ENCODE peak calls at places on chromosomes 6 and 20, in six cellular contexts. X is SK-N-SH, U is GM10248, T is NB4, I is esophagus squamous epithelium, O is suprapubic skin. E is an unnamed sample.
A peak's percentile ranks its signal among the peaks of the same experiment; 100 is the strongest.

GRCh38 chr20:21099653-21100589 is 6.2 kb downstream of the LINC00237 start:
- DNase-seq in X (peak; percentile 59), U (peak; percentile 41), T (peak; percentile 91), I (no peak), O (peak; percentile 72), E (peak; percentile 60)

GRCh38 chr6:136113736-136114173 is 136.4 kb downstream of the MTFR2 start:
- DNase-seq in X (peak; percentile 66), U (no peak), T (peak; percentile 76), I (no peak), O (peak; percentile 67), E (peak; percentile 75)

GRCh38 chr20:2596673-2597279 is 55.7 kb upstream of the NOP56 start:
- DNase-seq in X (no peak), U (no peak), T (peak; percentile 45), I (no peak), O (no peak), E (no peak)

GRCh38 chr20:51258582-51259175 is 235.8 kb upstream of the KCNG1 start:
- DNase-seq in X (no peak), U (no peak), T (no peak), I (no peak), O (no peak), E (no peak)

GRCh38 chr6:82611751-82612150 is 248.1 kb downstream of the TPBG start:
- DNase-seq in X (no peak), U (no peak), T (no peak), I (no peak), O (no peak), E (no peak)

GRCh38 chr20:41510224-41510623 is 108.0 kb downstream of the CHD6 start:
- DNase-seq in X (no peak), U (no peak), T (no peak), I (no peak), O (no peak), E (no peak)

GRCh38 chr6:148389086-148389485 is 46.4 kb downstream of the SASH1 start:
- DNase-seq in X (no peak), U (no peak), T (no peak), I (no peak), O (no peak), E (no peak)

GRCh38 chr20:1324598-1325172 is 4.3 kb downstream of the SDCBP2 start:
- DNase-seq in X (no peak), U (no peak), T (peak; percentile 35), I (no peak), O (peak; percentile 64), E (peak; percentile 84)

GRCh38 chr20:60402209-60403058 is 444.2 kb downstream of the CDH26 start:
- DNase-seq in X (no peak), U (no peak), T (peak; percentile 7), I (no peak), O (no peak), E (no peak)

GRCh38 chr20:34017610-34018009 is 23.9 kb downstream of the RALY start:
- DNase-seq in X (no peak), U (no peak), T (no peak), I (no peak), O (no peak), E (no peak)

GRCh38 chr6:41277644-41278043 is 8.8 kb downstream of the TREM1 start:
- DNase-seq in X (no peak), U (no peak), T (no peak), I (no peak), O (no peak), E (no peak)

GRCh38 chr6:116387374-116387773 is 16.6 kb downstream of the DSE start:
- DNase-seq in X (no peak), U (peak; percentile 25), T (peak; percentile 50), I (no peak), O (no peak), E (peak; percentile 93)

GRCh38 chr6:43717822-43718221 is 30.2 kb upstream of the MRPS18A start:
- DNase-seq in X (no peak), U (no peak), T (no peak), I (no peak), O (no peak), E (no peak)

GRCh38 chr20:35714127-35714526 is 14.9 kb downstream of the ROMO1 start:
- DNase-seq in X (no peak), U (no peak), T (no peak), I (no peak), O (no peak), E (no peak)

GRCh38 chr20:9294081-9294480 is 220.3 kb upstream of the LAMP5 start:
- DNase-seq in X (no peak), U (no peak), T (no peak), I (no peak), O (no peak), E (no peak)

GRCh38 chr20:11766961-11767360 is 150.7 kb upstream of the BTBD3 start:
- DNase-seq in X (no peak), U (no peak), T (no peak), I (no peak), O (no peak), E (no peak)

GRCh38 chr6:170292778-170293164 is 1.9 kb upstream of the DLL1 start:
- DNase-seq in X (peak; percentile 52), U (no peak), T (peak; percentile 70), I (no peak), O (no peak), E (peak; percentile 16)

DNA sequence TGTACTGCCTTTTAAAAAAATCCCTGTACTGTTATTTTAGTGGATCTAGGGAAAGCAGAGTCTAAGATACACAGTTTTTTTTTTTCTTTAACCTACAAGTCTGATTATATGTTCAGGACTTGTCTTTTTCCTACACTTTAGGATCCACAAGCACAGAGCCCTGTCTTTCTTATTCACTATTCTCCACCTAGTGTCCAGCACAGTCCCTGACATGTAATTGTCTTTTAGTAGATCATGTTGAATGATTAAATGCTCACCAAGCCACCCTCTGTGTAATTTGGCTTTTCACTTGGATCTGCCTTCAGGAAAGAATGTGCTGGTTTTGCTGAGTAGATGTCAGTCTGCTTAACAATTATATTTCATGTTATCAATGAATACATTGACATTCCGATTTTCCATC is 35.8 kb upstream of the YWHAB start:
- DNase-seq in X (peak; percentile 30), U (no peak), T (no peak), I (no peak), O (no peak), E (no peak)
- TF ChIP-seq CTCF in X (no peak), U (no peak), T (no peak), I (no peak), O (no peak), E (no peak)

DNA sequence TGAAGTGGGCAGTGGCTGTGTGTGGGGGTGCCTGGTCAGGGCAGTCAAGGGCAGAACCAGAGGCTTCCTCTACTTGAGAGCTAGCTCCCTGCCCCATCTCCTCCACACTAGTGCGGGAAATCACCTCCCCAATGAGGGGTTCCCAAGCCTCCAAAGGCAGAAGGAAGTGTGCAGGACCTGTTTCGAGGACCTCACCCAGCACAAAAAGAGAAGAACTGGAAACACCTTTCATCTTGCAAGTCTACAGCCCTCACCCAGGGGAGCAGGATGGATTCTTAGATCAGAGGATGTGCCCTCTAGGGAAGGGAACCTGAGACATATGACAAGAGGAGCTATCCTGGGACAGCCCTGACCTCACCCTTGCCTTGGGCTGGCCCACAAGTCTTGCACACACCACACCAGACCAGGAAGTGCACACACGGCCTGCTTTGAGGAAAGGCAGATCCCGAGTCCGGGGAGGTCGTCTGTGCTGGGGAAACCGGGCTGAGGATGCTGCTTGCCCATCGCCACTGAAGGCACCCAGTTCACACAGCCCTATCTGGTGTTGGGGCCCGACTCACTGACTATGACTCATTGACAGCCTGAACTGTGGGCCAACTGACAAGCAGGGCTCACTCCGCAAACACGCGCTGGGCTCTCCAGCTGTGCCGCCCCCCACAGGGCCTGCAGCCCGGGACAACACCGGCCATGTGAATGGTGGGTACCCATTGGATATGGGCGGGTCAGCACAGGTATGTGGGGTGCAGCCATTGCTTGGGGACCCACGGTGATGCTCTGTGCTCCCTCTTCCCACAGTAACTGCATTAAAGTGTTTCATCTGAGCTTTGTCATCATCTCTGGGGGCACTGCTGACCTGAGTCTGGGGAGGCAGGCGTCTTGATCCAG is 1.8 kb downstream of the SAMD10 start:
- DNase-seq in X (no peak), U (no peak), T (peak; percentile 96), I (no peak), O (peak; percentile 61), E (peak; percentile 55)
- TF ChIP-seq CTCF in X (no peak), U (no peak), T (no peak), I (no peak), O (no peak), E (no peak)

DNA sequence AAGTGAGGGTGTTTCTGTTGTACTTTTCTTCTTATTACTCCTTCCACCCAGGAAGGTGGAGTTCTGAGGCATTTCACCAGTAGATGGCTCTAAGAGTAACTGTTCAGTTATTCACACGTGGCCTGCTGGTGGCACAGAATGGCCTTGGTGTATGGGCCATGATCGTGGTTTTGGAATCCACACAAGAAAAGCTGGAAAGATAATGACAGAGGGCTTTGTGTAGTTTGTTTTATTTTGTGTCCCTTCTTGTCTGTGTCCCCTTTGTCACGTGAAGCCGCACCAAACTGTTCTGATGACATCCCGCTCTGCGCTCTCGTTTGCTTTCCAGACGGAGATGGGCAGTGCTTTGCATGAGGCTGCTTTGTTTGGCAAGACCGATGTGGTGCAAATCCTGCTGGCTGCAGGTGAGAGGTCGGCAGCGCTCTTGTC is 93.4 kb downstream of the ANKS1A start:
- DNase-seq in X (no peak), U (peak; percentile 26), T (peak; percentile 51), I (no peak), O (no peak), E (no peak)
- TF ChIP-seq CTCF in X (peak; percentile 29), U (no peak), T (peak; percentile 31), I (peak; percentile 47), O (no peak), E (no peak)

GRCh38 chr6:89299451-89299850 is 15.6 kb downstream of the GABRR2 start:
- DNase-seq in X (no peak), U (peak; percentile 5), T (no peak), I (no peak), O (no peak), E (no peak)
- TF ChIP-seq CTCF in X (peak; percentile 38), U (peak; percentile 13), T (peak; percentile 38), I (peak; percentile 37), O (no peak), E (no peak)